ENCODE peak calls at places on chromosomes 11 and 22, in seven cellular contexts. V, K, Z, X, T, L and S are unnamed samples.

GRCh38 chr22:48677621-48678020 is 1150.1 kb downstream of the BRD1 start:
- DNase-seq in X (no peak), V (no peak), Z (no peak), T (no peak), L (no peak), K (no peak), S (no peak)

GRCh38 chr22:23984430-23984829 is 4.5 kb downstream of the GSTT2 start:
- DNase-seq in V (peak), K (peak), L (peak), Z (no peak), T (peak), X (peak), S (peak)

GRCh38 chr11:1297576-1298473 is 11.6 kb downstream of the TOLLIP start:
- DNase-seq in K (no peak), Z (peak), T (no peak), V (no peak), L (no peak), X (no peak), S (no peak)

GRCh38 chr11:45168366-45169130 is 22.1 kb downstream of the PRDM11 start:
- DNase-seq in X (no peak), T (no peak), V (no peak), K (no peak), L (no peak), Z (no peak), S (no peak)

GRCh38 chr22:43227231-43227630 is 40.3 kb upstream of the TTLL12 start:
- DNase-seq in Z (no peak), L (no peak), X (no peak), K (no peak), V (no peak), T (no peak), S (no peak)

GRCh38 chr11:32259641-32260081 is 168.8 kb downstream of the RCN1 start:
- DNase-seq in Z (no peak), K (peak), X (peak), V (no peak), T (no peak), L (peak), S (no peak)

GRCh38 chr11:44101098-44101497 is 5.6 kb downstream of the EXT2 start:
- DNase-seq in X (no peak), L (peak), K (no peak), T (no peak), Z (no peak), V (no peak), S (no peak)

GRCh38 chr11:937853-938261 is 12.2 kb downstream of the AP2A2 start:
- DNase-seq in T (no peak), X (no peak), V (no peak), L (no peak), K (no peak), Z (no peak), S (no peak)

GRCh38 chr11:11580831-11581492 is 40.8 kb downstream of the GALNT18 start:
- DNase-seq in K (peak), X (no peak), T (peak), Z (peak), V (no peak), L (peak), S (no peak)

GRCh38 chr11:2379471-2380174 is 2.5 kb downstream of the CD81 start:
- DNase-seq in T (no peak), V (no peak), K (no peak), L (no peak), X (no peak), Z (no peak), S (no peak)

GRCh38 chr11:104905271-104905670 is 7.0 kb upstream of the CASP12 start:
- DNase-seq in L (no peak), K (no peak), X (no peak), T (no peak), Z (no peak), V (no peak), S (peak)

GRCh38 chr22:39308614-39309363 is 10.6 kb downstream of the RPL3 start:
- DNase-seq in L (peak), V (no peak), X (peak), T (no peak), Z (peak), K (peak), S (peak)

GRCh38 chr11:28098257-28098656 is 9.7 kb downstream of the KIF18A start:
- DNase-seq in L (no peak), Z (no peak), X (no peak), K (no peak), V (no peak), T (no peak), S (no peak)

GRCh38 chr22:27300661-27301285 is 500.8 kb downstream of the MN1 start:
- DNase-seq in V (no peak), Z (no peak), T (no peak), X (no peak), K (no peak), L (no peak), S (no peak)

GRCh38 chr11:33605703-33606102 is 94.9 kb downstream of the C11orf91 start:
- DNase-seq in Z (no peak), K (no peak), T (no peak), X (no peak), L (no peak), V (no peak), S (no peak)

GRCh38 chr22:27853404-27853803 is 51.8 kb upstream of the MN1 start:
- DNase-seq in V (no peak), T (no peak), X (peak), K (peak), L (no peak), Z (no peak), S (no peak)

GRCh38 chr11:57324154-57324885 is 432 bp downstream of the TNKS1BP1 start:
- DNase-seq in V (peak), Z (peak), K (peak), L (no peak), X (peak), T (peak), S (peak)

GRCh38 chr11:57438345-57439280 is 11.7 kb upstream of the SLC43A3 start:
- DNase-seq in L (peak), K (no peak), V (no peak), Z (no peak), X (no peak), T (no peak), S (no peak)

DNA sequence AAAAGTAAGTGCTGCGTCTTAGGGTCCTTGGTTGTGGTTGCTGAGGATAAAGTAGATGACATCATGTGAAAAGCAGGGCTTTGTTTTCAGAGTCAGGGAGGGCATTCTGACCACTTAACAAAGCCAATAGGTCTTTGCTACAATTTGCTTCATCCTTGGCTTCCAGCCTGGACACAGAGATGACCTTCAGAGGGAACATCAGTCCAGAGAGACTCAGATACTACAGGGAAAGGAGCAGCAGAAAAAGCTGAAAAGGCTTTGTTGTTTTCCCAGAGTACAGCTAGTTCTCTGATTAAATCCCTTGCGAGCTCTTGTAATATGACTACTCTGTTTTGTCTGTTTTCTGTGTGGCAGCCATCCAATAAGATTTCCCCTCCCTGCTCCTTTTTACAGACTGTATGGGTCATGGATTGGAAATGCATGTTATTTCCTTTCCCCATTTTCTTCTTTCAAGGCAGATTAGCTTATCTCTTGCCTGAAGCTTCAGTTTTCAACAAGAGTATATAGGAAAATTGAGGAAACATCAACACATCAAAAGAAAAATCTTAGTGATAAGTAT is 31.9 kb downstream of the ATG13 start:
- DNase-seq in K (peak), X (peak), L (peak), Z (no peak), V (peak), T (no peak), S (peak)
- H3K9ac ChIP-seq in K (peak), X (peak), L (no peak), Z (no peak), V (no peak), T (no peak), S (no peak)

GRCh38 chr11:106087815-106088435 is 10.5 kb downstream of the AASDHPPT start:
- DNase-seq in T (no peak), V (peak), K (peak), L (peak), Z (peak), X (peak), S (peak)
- H3K4me2 ChIP-seq in T (no peak), V (no peak), K (no peak), L (no peak), Z (no peak), X (peak), S (no peak)

GRCh38 chr22:35436421-35436820 is 36.5 kb downstream of the MCM5 start:
- DNase-seq in V (no peak), L (no peak), K (no peak), Z (no peak), T (no peak), X (no peak), S (no peak)
- H3K23ac ChIP-seq in V (no peak), L (no peak), K (no peak), Z (no peak), T (no peak), X (no peak), S (no peak)

GRCh38 chr11:128727320-128727719 is 33.4 kb downstream of the FLI1 start:
- DNase-seq in T (no peak), L (no peak), V (no peak), K (no peak), Z (no peak), X (no peak), S (no peak)

GRCh38 chr11:128727811-128728431 is 34.0 kb downstream of the FLI1 start:
- DNase-seq in V (no peak), X (no peak), T (no peak), L (no peak), Z (no peak), K (no peak), S (no peak)

GRCh38 chr11:128725630-128726461 is 32.0 kb downstream of the FLI1 start:
- DNase-seq in Z (no peak), K (peak), L (no peak), X (peak), T (no peak), V (no peak), S (no peak)

GRCh38 chr11:128724891-128725611 is 31.2 kb downstream of the FLI1 start:
- DNase-seq in X (no peak), T (no peak), V (no peak), L (no peak), K (no peak), Z (no peak), S (no peak)

GRCh38 chr11:128726464-128727139 is 32.7 kb downstream of the FLI1 start:
- DNase-seq in T (no peak), V (no peak), X (no peak), Z (no peak), K (no peak), L (no peak), S (no peak)
- H3K9ac ChIP-seq in T (no peak), V (no peak), X (no peak), Z (no peak), K (no peak), L (no peak), S (no peak)